ENCODE peak calls at places on chromosomes 12 and 14, in five cellular contexts. O, D, G, Y and F are unnamed samples.
A peak's percentile ranks its signal among the peaks of the same experiment; 100 is the strongest.

GRCh38 chr12:52164624-52165023 is 27.2 kb downstream of the KRT80 start:
- DNase-seq in O (no peak), Y (no peak), G (peak; percentile 93), D (no peak), F (no peak)

GRCh38 chr12:69534389-69534822 is 50.9 kb upstream of the CCT2 start:
- DNase-seq in D (peak; percentile 57), O (no peak), G (peak; percentile 28), Y (no peak), F (peak; percentile 97)

GRCh38 chr12:109777544-109777943 is 55.7 kb downstream of the TRPV4 start:
- DNase-seq in Y (peak; percentile 96), G (peak; percentile 30), D (no peak), O (peak; percentile 23), F (peak; percentile 24)

GRCh38 chr14:90114554-90114953 is 52.8 kb downstream of the KCNK13 start:
- DNase-seq in Y (no peak), D (no peak), G (no peak), O (no peak), F (no peak)

GRCh38 chr12:50033317-50033679 is 8.0 kb upstream of the RACGAP1 start:
- DNase-seq in Y (no peak), D (no peak), O (no peak), G (no peak), F (no peak)

GRCh38 chr12:10214131-10214876 is 1.6 kb downstream of the GABARAPL1 start:
- DNase-seq in D (no peak), Y (no peak), G (peak; percentile 42), O (no peak), F (peak; percentile 76)

GRCh38 chr14:24277606-24278321 is 6.4 kb upstream of the RABGGTA start:
- DNase-seq in Y (peak; percentile 60), G (no peak), O (no peak), D (no peak), F (no peak)

GRCh38 chr12:115155665-115156645 is 472.0 kb upstream of the TBX3 start:
- DNase-seq in O (no peak), Y (no peak), G (peak; percentile 99), D (no peak), F (peak; percentile 38)

GRCh38 chr12:20807192-20808080 is 3.1 kb upstream of the SLCO1B3 start:
- DNase-seq in O (no peak), Y (no peak), G (no peak), D (no peak), F (no peak)

GRCh38 chr12:95730457-95730856 is 60.1 kb downstream of the NTN4 start:
- DNase-seq in G (no peak), Y (no peak), D (no peak), O (no peak), F (no peak)

GRCh38 chr14:92651793-92652382 is 96.5 kb downstream of the LGMN start:
- DNase-seq in G (no peak), D (no peak), O (no peak), Y (no peak), F (no peak)

GRCh38 chr14:59438148-59438766 is 26.9 kb downstream of the GPR135 start:
- DNase-seq in O (no peak), Y (no peak), D (no peak), G (peak; percentile 62), F (peak; percentile 40)

GRCh38 chr12:19140381-19141236 is 11.1 kb downstream of the PLEKHA5 start:
- DNase-seq in D (no peak), G (no peak), Y (no peak), O (no peak), F (no peak)

GRCh38 chr14:56351861-56352260 is 227.7 kb upstream of the TMEM260 start:
- DNase-seq in G (peak; percentile 84), Y (no peak), D (no peak), O (no peak), F (peak; percentile 54)

GRCh38 chr14:95526483-95527391 is 8.1 kb upstream of the GLRX5 start:
- DNase-seq in Y (no peak), D (no peak), O (no peak), G (no peak), F (no peak)

DNA sequence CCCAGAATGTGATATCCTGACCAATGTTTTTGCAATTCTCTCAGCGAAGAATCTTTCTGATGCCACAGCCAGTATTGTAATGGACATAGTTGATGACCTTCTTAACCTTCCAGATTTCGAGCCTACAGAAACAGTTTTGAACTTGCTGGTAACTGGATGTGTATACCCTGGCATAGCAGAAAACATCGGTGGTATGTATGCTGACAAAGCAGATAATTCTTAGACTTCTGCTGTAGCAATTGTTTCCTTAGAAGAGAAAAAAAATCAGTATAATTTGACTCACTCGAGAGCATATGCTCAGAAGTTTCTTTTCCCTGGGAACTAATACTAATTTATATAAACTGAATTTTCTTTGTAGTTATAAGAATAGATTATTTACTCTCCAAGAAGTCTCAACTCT is 58.2 kb downstream of the UTP20 start:
- DNase-seq in D (no peak), Y (no peak), G (no peak), O (no peak), F (no peak)
- H3K36me3 ChIP-seq in D (no peaks in the 10 kb centered on the region), Y (peaks cover 21% of the 10 kb centered on the region), G (peaks cover 46% of the 10 kb centered on the region), O (no peaks in the 10 kb centered on the region), F (peaks cover 69% of the 10 kb centered on the region)

GRCh38 chr12:80620281-80620680 is 87.2 kb upstream of the MYF6 start:
- DNase-seq in D (no peak), O (no peak), G (no peak), Y (no peak), F (no peak)
- H3K36me3 ChIP-seq in D (no peaks in the 10 kb centered on the region), O (no peaks in the 10 kb centered on the region), G (no peaks in the 10 kb centered on the region), Y (no peaks in the 10 kb centered on the region), F (no peaks in the 10 kb centered on the region)

GRCh38 chr14:42437809-42438208 is 831.1 kb downstream of the LRFN5 start:
- DNase-seq in D (no peak), G (no peak), Y (no peak), O (no peak), F (no peak)

GRCh38 chr14:42441615-42442014 is 834.9 kb downstream of the LRFN5 start:
- DNase-seq in D (no peak), G (no peak), Y (no peak), O (no peak), F (no peak)
- H3K36me3 ChIP-seq in D (peaks cover 2% of the 10 kb centered on the region), G (no peaks in the 10 kb centered on the region), Y (no peaks in the 10 kb centered on the region), O (no peaks in the 10 kb centered on the region), F (no peaks in the 10 kb centered on the region)

DNA sequence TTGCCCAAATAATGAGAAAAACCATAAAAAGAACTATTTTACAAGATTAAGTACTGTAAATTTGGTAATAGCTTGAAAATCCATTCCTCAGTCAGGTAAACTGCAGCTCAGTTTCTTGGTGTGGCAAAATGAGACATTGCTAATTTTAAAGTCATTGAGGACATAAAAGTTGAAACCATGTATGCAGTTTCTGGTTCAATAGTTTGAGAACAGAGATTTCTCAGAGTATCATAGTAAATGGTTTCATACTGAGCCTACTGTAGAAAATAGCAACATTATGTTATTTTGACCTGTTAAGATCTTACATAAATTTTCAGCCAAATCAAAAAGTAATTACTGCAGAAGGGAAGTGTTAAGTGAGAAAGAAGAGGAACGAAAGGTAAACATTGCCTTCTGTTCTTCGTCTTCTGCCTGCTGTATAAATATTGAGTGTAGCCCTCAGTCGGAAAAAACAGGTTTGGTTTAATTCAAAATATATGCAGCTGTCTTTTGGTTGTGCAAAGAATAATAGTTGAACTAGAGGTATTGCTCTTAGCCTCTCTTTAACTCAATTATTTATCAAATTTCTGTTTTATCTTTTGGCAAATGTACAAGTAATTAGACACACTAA is 119.6 kb downstream of the SYNE2 start:
- DNase-seq in Y (no peak), D (no peak), G (no peak), O (no peak), F (no peak)
- H3K36me3 ChIP-seq in Y (no peaks in the 10 kb centered on the region), D (no peaks in the 10 kb centered on the region), G (no peaks in the 10 kb centered on the region), O (peaks cover 15% of the 10 kb centered on the region), F (peaks cover 16% of the 10 kb centered on the region)

DNA sequence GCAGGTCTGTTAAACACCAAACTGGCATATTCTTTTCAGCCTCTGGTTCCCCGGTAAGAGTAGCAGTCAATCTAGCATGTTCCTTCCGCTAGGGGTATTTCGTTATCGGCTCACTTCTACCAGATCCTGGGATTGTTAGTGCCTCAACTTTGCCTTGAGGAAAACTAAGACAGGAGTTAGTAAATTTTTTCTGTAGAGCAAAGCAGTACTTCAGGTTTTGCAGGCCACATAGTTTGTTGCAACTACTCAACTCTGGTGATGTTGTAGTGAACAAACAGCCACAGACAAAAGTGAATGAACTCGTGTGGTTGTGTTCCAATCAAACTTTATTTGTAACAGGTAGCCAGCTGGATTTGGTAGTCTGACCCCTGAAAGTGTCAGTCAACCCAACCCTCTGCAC is 6.3 kb upstream of the CDH24 start:
- DNase-seq in Y (no peak), G (no peak), D (no peak), O (no peak), F (no peak)
- H3K36me3 ChIP-seq in Y (peaks cover 65% of the 10 kb centered on the region), G (peaks cover 73% of the 10 kb centered on the region), D (no peaks in the 10 kb centered on the region), O (peaks cover 51% of the 10 kb centered on the region), F (peaks cover 92% of the 10 kb centered on the region)

DNA sequence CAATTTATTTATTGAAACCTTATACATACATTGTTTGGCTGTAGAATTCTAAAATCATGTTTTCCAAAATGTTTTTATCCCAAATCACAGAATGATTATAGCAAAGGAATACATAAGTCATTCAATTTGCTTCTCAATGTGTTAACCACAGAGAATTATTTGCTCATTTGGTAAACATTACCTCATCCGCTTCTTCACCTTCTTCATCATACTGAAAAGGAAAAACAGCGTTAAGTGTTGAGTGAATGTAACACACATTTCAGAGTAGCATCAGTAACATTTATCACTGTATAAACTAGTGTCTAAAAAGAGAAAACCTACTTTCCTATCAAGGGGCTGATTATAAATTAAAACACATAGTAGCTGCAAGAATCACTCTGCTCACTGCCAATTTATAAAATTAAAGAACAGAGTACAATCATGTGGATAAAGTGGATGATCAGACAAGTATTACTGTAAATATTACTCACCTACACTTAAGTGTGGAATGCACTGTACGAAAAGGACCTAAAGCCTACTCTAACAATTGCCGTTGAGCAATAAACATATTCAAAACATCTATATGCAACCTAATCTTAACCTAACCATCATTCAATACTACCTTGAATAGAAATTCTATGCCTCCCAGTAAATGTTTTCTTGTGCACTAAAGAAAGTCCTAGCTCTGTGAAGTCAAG is 18.1 kb upstream of the PHLDA1 start:
- DNase-seq in O (no peak), G (no peak), Y (no peak), D (no peak), F (no peak)
- H3K36me3 ChIP-seq in O (peaks cover 30% of the 10 kb centered on the region), G (peaks cover 61% of the 10 kb centered on the region), Y (peaks cover 71% of the 10 kb centered on the region), D (no peaks in the 10 kb centered on the region), F (peaks cover 91% of the 10 kb centered on the region)